ENCODE peak calls at places on chromosomes 6 and 20, in five cellular contexts. B is psoas muscle, V is astrocyte of the cerebellum, H is upper lobe of left lung, L is HFF-Myc. R is an unnamed sample.

GRCh38 chr20:44302026-44302669 is 8.9 kb downstream of the FITM2 start:
- DNase-seq in B (no peak), V (no peak), H (peak; percentile 79), L (no peak), R (no peak)

GRCh38 chr6:36906539-36906938 is 20.8 kb downstream of the C6orf89 start:
- DNase-seq in B (no peak), V (no peak), H (peak; percentile 82), L (no peak), R (no peak)

GRCh38 chr20:39029324-39029820 is 67.2 kb downstream of the DHX35 start:
- DNase-seq in B (no peak), V (no peak), H (no peak), L (no peak), R (no peak)

GRCh38 chr20:46027245-46027853 is 1.7 kb upstream of the SLC12A5 start:
- DNase-seq in B (no peak), V (peak; percentile 44), H (no peak), L (peak; percentile 40), R (no peak)

GRCh38 chr6:105810105-105810921 is 275.8 kb upstream of the PRDM1 start:
- DNase-seq in B (peak; percentile 56), V (no peak), H (peak; percentile 44), L (peak; percentile 91), R (no peak)

GRCh38 chr6:73081955-73082354 is 143.3 kb downstream of the KHDC1L start:
- DNase-seq in B (no peak), V (no peak), H (no peak), L (no peak), R (no peak)

GRCh38 chr20:59831024-59831900 is 102.2 kb downstream of the SYCP2 start:
- DNase-seq in B (no peak), V (no peak), H (peak; percentile 82), L (no peak), R (no peak)

GRCh38 chr6:30006170-30007131 is 54.6 kb upstream of the POLR1H start:
- DNase-seq in B (peak; percentile 58), V (no peak), H (peak; percentile 48), L (no peak), R (no peak)

GRCh38 chr6:23073851-23074250 is 504.5 kb downstream of the HDGFL1 start:
- DNase-seq in B (no peak), V (no peak), H (no peak), L (no peak), R (no peak)

GRCh38 chr20:13736792-13737191 is 47.9 kb downstream of the ESF1 start:
- DNase-seq in B (no peak), V (peak; percentile 18), H (no peak), L (peak; percentile 2), R (no peak)

GRCh38 chr6:45531999-45532605 is 154.4 kb upstream of the SUPT3H start:
- DNase-seq in B (no peak), V (no peak), H (no peak), L (no peak), R (no peak)

GRCh38 chr6:45537539-45537938 is 159.8 kb upstream of the SUPT3H start:
- DNase-seq in B (no peak), V (no peak), H (no peak), L (no peak), R (no peak)

GRCh38 chr6:45532626-45533258 is 155.0 kb upstream of the SUPT3H start:
- DNase-seq in B (no peak), V (no peak), H (no peak), L (no peak), R (no peak)

GRCh38 chr6:45535933-45536332 is 158.2 kb upstream of the SUPT3H start:
- DNase-seq in B (no peak), V (no peak), H (no peak), L (no peak), R (no peak)

DNA sequence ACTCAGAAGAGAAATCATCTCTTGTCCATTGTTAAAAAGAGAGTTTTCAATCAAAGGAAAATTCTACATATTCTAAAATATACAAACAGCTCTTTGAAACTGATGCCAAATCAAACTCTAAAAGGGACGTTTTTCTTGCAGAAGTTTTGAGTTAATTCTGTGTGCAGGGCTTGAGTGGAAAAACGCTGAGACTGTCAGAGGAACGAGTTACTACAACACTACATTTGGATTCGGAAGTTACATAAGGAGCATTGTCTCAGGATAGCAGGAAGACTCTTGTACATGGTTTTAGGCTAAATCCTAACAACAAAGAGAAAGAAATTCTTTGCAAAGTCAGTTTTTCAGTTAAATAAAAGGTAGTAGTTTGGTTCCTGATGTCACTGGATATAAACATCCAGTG is 155.7 kb upstream of the SUPT3H start:
- DNase-seq in B (no peak), V (no peak), H (no peak), L (no peak), R (no peak)
- H3K4me3 ChIP-seq in B (peak overlapping the region; percentile 52), V (no peak overlapping the region), H (no peak overlapping the region), L (no peak overlapping the region), R (no peak overlapping the region)

GRCh38 chr20:36400901-36401300 is 94.8 kb downstream of the DLGAP4 start:
- DNase-seq in B (no peak), V (no peak), H (no peak), L (no peak), R (no peak)

GRCh38 chr20:36398515-36398914 is 92.4 kb downstream of the DLGAP4 start:
- DNase-seq in B (no peak), V (no peak), H (no peak), L (no peak), R (no peak)

GRCh38 chr20:36399969-36400545 is 93.9 kb downstream of the DLGAP4 start:
- DNase-seq in B (no peak), V (no peak), H (no peak), L (no peak), R (no peak)

GRCh38 chr20:36401336-36401735 is 95.2 kb downstream of the DLGAP4 start:
- DNase-seq in B (no peak), V (no peak), H (no peak), L (no peak), R (no peak)

GRCh38 chr20:36399147-36399968 is 93.2 kb downstream of the DLGAP4 start:
- DNase-seq in B (no peak), V (no peak), H (no peak), L (peak; percentile 32), R (no peak)
- TF ChIP-seq CTCF in B (peak; percentile 18), V (peak; percentile 32), H (no peak), L (peak; percentile 58), R (peak; percentile 51)

DNA sequence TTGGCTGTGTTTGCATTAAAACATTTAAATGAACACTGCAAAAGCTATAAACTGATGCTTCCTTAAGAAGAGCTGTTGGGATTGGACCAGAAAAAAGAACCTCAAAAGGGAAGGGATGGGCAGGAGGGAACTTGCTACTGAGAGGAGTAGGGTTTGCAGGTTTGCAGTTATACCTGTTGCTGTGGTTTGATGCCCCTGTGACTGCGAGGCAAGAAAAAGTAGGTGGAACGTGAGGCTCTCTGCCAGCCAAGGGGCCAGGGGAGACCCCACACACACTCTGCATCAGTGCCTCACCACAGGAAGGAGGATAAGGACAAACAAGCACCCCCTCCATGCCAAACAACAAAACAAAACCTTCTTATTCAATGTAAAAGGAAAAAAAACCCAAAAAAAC is 197.1 kb downstream of the BCAS1 start:
- DNase-seq in B (no peak), V (no peak), H (no peak), L (no peak), R (no peak)
- H3K4me3 ChIP-seq in B (no peak overlapping the region), V (no peak overlapping the region), H (no peak overlapping the region), L (no peak overlapping the region), R (no peak overlapping the region)

DNA sequence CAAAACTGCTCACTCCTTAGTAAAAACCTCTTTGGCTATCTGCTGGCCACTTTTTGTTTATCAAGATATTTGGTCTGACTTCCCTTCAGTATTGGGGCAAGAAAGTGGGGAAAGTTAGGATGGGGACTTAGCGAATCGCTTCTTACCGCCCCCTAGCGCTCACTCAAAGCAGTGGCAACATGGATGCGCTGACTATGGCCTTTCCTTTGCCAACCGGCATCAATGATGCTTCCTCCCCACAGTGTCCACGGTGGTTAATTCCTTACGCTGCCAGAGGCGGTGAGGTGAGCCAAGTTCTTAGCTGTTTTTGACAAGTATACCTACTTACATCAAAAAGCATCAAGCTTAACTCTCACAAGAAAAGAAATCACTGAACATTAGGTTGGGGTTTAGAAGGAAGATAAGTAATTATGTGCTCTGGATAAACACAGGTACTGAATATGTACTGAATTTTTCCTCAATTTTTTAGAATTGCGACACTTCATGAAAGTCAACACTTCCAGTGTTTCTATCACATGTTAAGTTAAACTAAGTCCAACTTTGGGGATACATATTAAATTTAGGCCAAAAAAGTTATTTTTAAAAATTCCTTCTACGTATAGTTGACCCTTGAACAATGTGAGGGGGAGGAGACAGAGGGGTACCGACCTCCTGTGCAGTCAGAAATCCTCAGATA is 86.7 kb downstream of the GMDS start:
- DNase-seq in B (no peak), V (no peak), H (no peak), L (peak; percentile 17), R (peak; percentile 27)
- TF ChIP-seq CTCF in B (no peak), V (peak; percentile 65), H (no peak), L (peak; percentile 68), R (peak; percentile 78)

GRCh38 chr20:2693996-2694471 is 1.5 kb downstream of the EBF4 start:
- DNase-seq in B (no peak), V (no peak), H (no peak), L (no peak), R (no peak)

GRCh38 chr20:2692886-2693285 is 306 bp downstream of the EBF4 start:
- DNase-seq in B (no peak), V (no peak), H (no peak), L (no peak), R (no peak)

GRCh38 chr20:2694519-2694918 is 1.9 kb downstream of the EBF4 start:
- DNase-seq in B (no peak), V (no peak), H (no peak), L (no peak), R (no peak)

GRCh38 chr20:2692036-2692885 is at the start of gene EBF4:
- DNase-seq in B (no peak), V (no peak), H (peak; percentile 42), L (no peak), R (no peak)

DNA sequence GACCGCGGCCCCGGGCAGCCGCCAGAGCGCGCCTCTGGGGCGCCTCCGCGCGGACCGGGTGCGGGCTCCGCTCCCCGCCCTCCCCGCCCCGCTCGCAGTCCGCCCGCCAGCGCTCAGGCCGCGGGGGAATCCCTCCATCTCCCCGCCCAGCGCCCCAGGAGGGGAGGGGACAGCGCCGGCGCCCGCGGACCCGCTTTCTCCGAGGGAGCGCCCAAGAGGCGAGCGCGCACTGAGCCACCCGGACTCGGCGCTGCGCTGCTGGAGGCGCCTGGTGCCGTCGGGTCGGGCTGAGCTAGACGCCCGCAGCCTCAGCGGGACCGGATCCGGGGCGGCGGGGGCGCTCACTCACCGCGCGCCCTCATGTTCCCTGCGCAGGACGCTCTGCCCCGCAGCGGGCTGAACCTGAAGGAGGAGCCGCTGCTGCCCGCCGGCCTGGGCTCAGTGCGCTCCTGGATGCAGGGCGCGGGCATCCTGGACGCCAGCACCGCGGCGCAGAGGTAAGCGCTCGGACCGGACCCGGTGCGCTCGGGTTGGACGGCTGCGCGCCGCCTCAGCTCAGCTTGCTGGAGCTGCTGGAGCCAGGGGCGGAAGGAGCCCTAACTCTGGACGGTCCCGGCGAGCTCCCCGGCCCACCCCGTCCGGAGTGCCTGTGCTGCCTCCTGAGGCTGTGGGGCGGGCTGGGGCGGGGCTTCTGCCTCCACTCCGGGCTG is 861 bp downstream of the EBF4 start:
- DNase-seq in B (no peak), V (no peak), H (no peak), L (no peak), R (no peak)
- H3K4me3 ChIP-seq in B (peak overlapping the region; percentile 52), V (peak overlapping the region; percentile 20), H (peak overlapping the region; percentile 52), L (no peak overlapping the region), R (no peak overlapping the region)

R was measured in epithelial cell of proximal tubule.